ENCODE peak calls at places on chromosomes 6 and 20, in six cellular contexts. Q is aorta, N is M059J, Y is EL, M is activated gamma-delta T cell treated with Interleukin-2 at 50 U/mL for 16 hours, J is NCI-H345. C is an unnamed sample.

GRCh38 chr20:2750343-2751251 is 49.8 kb downstream of the CPXM1 start:
- DNase-seq in Q (peak), N (peak), Y (peak), M (no peak), J (peak), C (peak)

GRCh38 chr6:91480397-91480796 is 893.5 kb upstream of the MAP3K7 start:
- DNase-seq in Q (no peak), N (no peak), Y (no peak), M (no peak), J (no peak), C (no peak)

GRCh38 chr6:73679009-73679408 is 17.0 kb upstream of the CD109 start:
- DNase-seq in Q (no peak), N (no peak), Y (no peak), M (no peak), J (no peak), C (no peak)

GRCh38 chr20:59933849-59934585 is 580 bp upstream of the SYCP2 start:
- DNase-seq in Q (peak), N (peak), Y (peak), M (peak), J (peak), C (peak)

GRCh38 chr20:59455392-59456341 is 148.7 kb upstream of the PHACTR3 start:
- DNase-seq in Q (no peak), N (peak), Y (peak), M (no peak), J (no peak), C (no peak)

GRCh38 chr20:59123011-59123676 is 40.5 kb upstream of the ZNF831 start:
- DNase-seq in Q (no peak), N (no peak), Y (no peak), M (peak), J (no peak), C (no peak)

GRCh38 chr6:125377621-125378020 is 75.9 kb upstream of the HDDC2 start:
- DNase-seq in Q (no peak), N (no peak), Y (peak), M (no peak), J (no peak), C (no peak)

GRCh38 chr20:12180107-12180661 is 262.5 kb downstream of the BTBD3 start:
- DNase-seq in Q (no peak), N (no peak), Y (no peak), M (no peak), J (peak), C (peak)

GRCh38 chr20:10670521-10671220 is 3.1 kb downstream of the JAG1 start:
- DNase-seq in Q (no peak), N (no peak), Y (no peak), M (no peak), J (no peak), C (no peak)

GRCh38 chr6:80725156-80725930 is 618.9 kb downstream of the BCKDHB start:
- DNase-seq in Q (no peak), N (peak), Y (peak), M (no peak), J (no peak), C (no peak)